ENCODE peak calls at places on chromosome 20, in five cellular contexts. U is T-cell, H is lower lobe of right lung, Q is AG09319, F is cardiac muscle cell. K is an unnamed sample.

GRCh38 chr20:58112017-58112781 is 116.3 kb downstream of the ANKRD60 start:
- DNase-seq in U (no peak), H (no peak), Q (no peak), F (peak; percentile 30), K (no peak)

GRCh38 chr20:35653893-35654292 is 10.8 kb downstream of the CPNE1 start:
- DNase-seq in U (no peak), H (no peak), Q (no peak), F (no peak), K (no peak)

GRCh38 chr20:56710577-56711465 is 81.7 kb downstream of the TFAP2C start:
- DNase-seq in U (no peak), H (peak; percentile 54), Q (no peak), F (no peak), K (no peak)

GRCh38 chr20:39961667-39962066 is 727.4 kb downstream of the MAFB start:
- DNase-seq in U (no peak), H (no peak), Q (no peak), F (no peak), K (no peak)

GRCh38 chr20:18223399-18223798 is 64.9 kb upstream of the ZNF133 start:
- DNase-seq in U (no peak), H (no peak), Q (no peak), F (no peak), K (no peak)

GRCh38 chr20:40688129-40689099 is 622 bp downstream of the MAFB start:
- DNase-seq in U (no peak), H (peak; percentile 66), Q (no peak), F (no peak), K (no peak)

GRCh38 chr20:48186447-48186846 is 401.2 kb upstream of the SULF2 start:
- DNase-seq in U (no peak), H (no peak), Q (no peak), F (peak; percentile 51), K (no peak)

GRCh38 chr20:21613512-21613911 is 92.0 kb upstream of the PAX1 start:
- DNase-seq in U (no peak), H (no peak), Q (no peak), F (no peak), K (no peak)

GRCh38 chr20:60727425-60727824 is 524.6 kb upstream of the CDH4 start:
- DNase-seq in U (no peak), H (no peak), Q (no peak), F (no peak), K (no peak)

GRCh38 chr20:10316582-10316981 is 98.0 kb downstream of the SNAP25 start:
- DNase-seq in U (no peak), H (no peak), Q (no peak), F (no peak), K (no peak)

K was measured in upper lobe of right lung.